ENCODE peak calls at places on chromosomes 1 and 21, in five cellular contexts. R, W, N, F and Y are unnamed samples.
A peak's percentile ranks its signal among the peaks of the same experiment; 100 is the strongest.

GRCh38 chr1:66003690-66004089 is 211.0 kb downstream of the PDE4B start:
- DNase-seq in R (no peak), W (peak; percentile 90), N (no peak), F (no peak), Y (no peak)

GRCh38 chr1:31715097-31715872 is 11.5 kb upstream of the COL16A1 start:
- DNase-seq in R (peak; percentile 26), W (peak; percentile 82), N (peak; percentile 95), F (peak; percentile 81), Y (peak; percentile 82)

GRCh38 chr1:41361495-41362356 is 492 bp downstream of the FOXO6 start:
- DNase-seq in R (peak; percentile 32), W (peak; percentile 91), N (no peak), F (no peak), Y (no peak)

GRCh38 chr1:111006556-111006955 is 42.8 kb upstream of the LRIF1 start:
- DNase-seq in R (no peak), W (no peak), N (no peak), F (no peak), Y (no peak)

GRCh38 chr1:197149340-197149739 is 2.9 kb upstream of the ASPM start:
- DNase-seq in R (no peak), W (no peak), N (no peak), F (no peak), Y (no peak)

GRCh38 chr21:42313501-42313969 is 1.7 kb downstream of the TFF3 start:
- DNase-seq in R (no peak), W (peak; percentile 97), N (no peak), F (no peak), Y (no peak)

GRCh38 chr1:161691846-161692245 is 15.2 kb upstream of the FCRLA start:
- DNase-seq in R (no peak), W (no peak), N (no peak), F (no peak), Y (no peak)

GRCh38 chr1:50981741-50982140 is 11.7 kb downstream of the CDKN2C start:
- DNase-seq in R (no peak), W (no peak), N (no peak), F (no peak), Y (no peak)

GRCh38 chr1:71222668-71223067 is 141.8 kb upstream of the ZRANB2 start:
- DNase-seq in R (no peak), W (no peak), N (peak; percentile 14), F (no peak), Y (no peak)

GRCh38 chr1:203081465-203082355 is 4.1 kb downstream of the MYOG start:
- DNase-seq in R (no peak), W (no peak), N (no peak), F (no peak), Y (no peak)

GRCh38 chr1:235675152-235675890 is 25.7 kb upstream of the GNG4 start:
- DNase-seq in R (no peak), W (no peak), N (peak; percentile 69), F (peak; percentile 18), Y (no peak)

GRCh38 chr1:156860639-156861423 is at the start of gene NTRK1:
- DNase-seq in R (peak; percentile 48), W (peak; percentile 88), N (peak; percentile 28), F (no peak), Y (no peak)

GRCh38 chr1:33577663-33578062 is 105.2 kb downstream of the ZSCAN20 start:
- DNase-seq in R (no peak), W (no peak), N (no peak), F (no peak), Y (no peak)

GRCh38 chr21:17732306-17732705 is 86.8 kb downstream of the C21orf91 start:
- DNase-seq in R (no peak), W (no peak), N (peak; percentile 33), F (peak; percentile 5), Y (no peak)